ENCODE peak calls at places on chromosomes 13 and 19, in eight cellular contexts. C, U, S, T, X, I, H and L are unnamed samples.

GRCh38 chr13:44837250-44837649 is 152.0 kb downstream of the NUFIP1 start:
- DNase-seq in C (no peak), U (no peak), S (peak), T (no peak), X (no peak), I (no peak), H (peak), L (no peak)

GRCh38 chr19:4016486-4016885 is 8.9 kb downstream of the PIAS4 start:
- DNase-seq in C (no peak), U (no peak), S (no peak), T (no peak), X (no peak), I (no peak), H (no peak), L (no peak)

GRCh38 chr19:29098863-29099481 is 114.0 kb downstream of the UQCRFS1 start:
- DNase-seq in C (no peak), U (no peak), S (peak), T (peak), X (peak), I (peak), H (peak), L (no peak)

GRCh38 chr13:52344108-52344507 is 61.9 kb downstream of the THSD1 start:
- DNase-seq in C (no peak), U (no peak), S (peak), T (no peak), X (no peak), I (no peak), H (peak), L (no peak)

GRCh38 chr13:113887700-113888201 is 23.9 kb upstream of the GAS6 start:
- DNase-seq in C (no peak), U (no peak), S (peak), T (peak), X (no peak), I (no peak), H (no peak), L (no peak)

GRCh38 chr13:42153371-42153770 is 104.9 kb downstream of the DGKH start:
- DNase-seq in C (no peak), U (no peak), S (peak), T (no peak), X (no peak), I (no peak), H (no peak), L (no peak)

GRCh38 chr13:48976677-48977625 is 1.2 kb downstream of the FNDC3A start:
- DNase-seq in C (no peak), U (no peak), S (peak), T (no peak), X (no peak), I (peak), H (peak), L (no peak)

GRCh38 chr13:107767119-107767518 is 448.2 kb downstream of the LIG4 start:
- DNase-seq in C (no peak), U (no peak), S (no peak), T (no peak), X (no peak), I (no peak), H (no peak), L (no peak)

GRCh38 chr19:16334421-16334820 is 9.8 kb downstream of the KLF2 start:
- DNase-seq in C (no peak), U (no peak), S (peak), T (no peak), X (no peak), I (no peak), H (no peak), L (no peak)

GRCh38 chr13:44307844-44308243 is 65.8 kb upstream of the SERP2 start:
- DNase-seq in C (no peak), U (no peak), S (no peak), T (no peak), X (no peak), I (no peak), H (no peak), L (no peak)

GRCh38 chr19:53157601-53158000 is 1.3 kb downstream of the ZNF347 start:
- DNase-seq in C (peak), U (no peak), S (peak), T (peak), X (peak), I (no peak), H (peak), L (no peak)

GRCh38 chr19:23052349-23052748 is 49.4 kb upstream of the ZNF728 start:
- DNase-seq in C (no peak), U (no peak), S (no peak), T (no peak), X (no peak), I (no peak), H (no peak), L (no peak)

GRCh38 chr13:113584870-113585671 is 518 bp downstream of the TFDP1 start:
- DNase-seq in C (peak), U (no peak), S (peak), T (peak), X (no peak), I (peak), H (peak), L (no peak)

GRCh38 chr13:26017932-26018690 is 33.7 kb downstream of the SHISA2 start:
- DNase-seq in C (no peak), U (no peak), S (peak), T (no peak), X (no peak), I (no peak), H (no peak), L (no peak)

GRCh38 chr19:16836115-16836905 is 7.1 kb downstream of the SIN3B start:
- DNase-seq in C (no peak), U (no peak), S (peak), T (no peak), X (peak), I (no peak), H (peak), L (no peak)

GRCh38 chr13:94210826-94211225 is 268.7 kb downstream of the DCT start:
- DNase-seq in C (no peak), U (no peak), S (no peak), T (no peak), X (no peak), I (no peak), H (no peak), L (no peak)

GRCh38 chr19:1948676-1949075 is 7.7 kb downstream of the CSNK1G2 start:
- DNase-seq in C (no peak), U (no peak), S (no peak), T (no peak), X (no peak), I (no peak), H (no peak), L (no peak)
- TF ChIP-seq CTCF in C (no peak), U (no peak), S (no peak), T (no peak), X (no peak), I (no peak), H (no peak), L (no peak)

GRCh38 chr19:38143847-38144246 is 80.2 kb downstream of the DPF1 start:
- DNase-seq in C (no peak), U (no peak), S (no peak), T (no peak), X (no peak), I (no peak), H (no peak), L (no peak)
- TF ChIP-seq CTCF in C (peak), U (peak), S (peak), T (no peak), X (no peak), I (no peak), H (no peak), L (no peak)

DNA sequence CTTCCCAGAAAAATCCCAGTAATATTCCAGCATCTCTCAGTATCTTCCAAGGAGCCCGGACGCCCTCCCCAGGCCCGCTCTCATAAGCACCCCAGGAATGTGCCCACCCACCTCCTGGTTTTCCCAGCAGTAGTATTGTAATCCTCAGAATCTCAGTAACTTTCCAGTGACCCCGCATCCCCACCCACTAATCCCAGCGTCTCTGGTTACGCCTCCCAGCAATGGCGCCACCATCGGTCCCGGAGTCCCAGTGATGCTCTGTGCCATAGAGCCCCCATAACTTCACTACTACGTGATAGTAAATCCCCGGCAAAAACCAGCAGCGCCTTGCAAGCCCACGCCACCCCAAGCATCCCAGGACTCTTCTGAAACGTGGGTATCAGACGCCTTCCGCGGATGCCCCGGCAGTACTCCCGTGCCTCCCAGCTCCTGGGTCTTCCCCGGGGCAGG is 961 bp upstream of the PNPLA6 start:
- DNase-seq in C (peak), U (no peak), S (peak), T (peak), X (peak), I (no peak), H (peak), L (no peak)
- TF ChIP-seq CTCF in C (peak), U (peak), S (no peak), T (no peak), X (no peak), I (no peak), H (peak), L (peak)

GRCh38 chr19:21256722-21257121 is 72.5 kb downstream of the ZNF708 start:
- DNase-seq in C (peak), U (no peak), S (peak), T (peak), X (peak), I (no peak), H (peak), L (no peak)
- TF ChIP-seq CTCF in C (peak), U (peak), S (no peak), T (peak), X (no peak), I (no peak), H (peak), L (peak)

DNA sequence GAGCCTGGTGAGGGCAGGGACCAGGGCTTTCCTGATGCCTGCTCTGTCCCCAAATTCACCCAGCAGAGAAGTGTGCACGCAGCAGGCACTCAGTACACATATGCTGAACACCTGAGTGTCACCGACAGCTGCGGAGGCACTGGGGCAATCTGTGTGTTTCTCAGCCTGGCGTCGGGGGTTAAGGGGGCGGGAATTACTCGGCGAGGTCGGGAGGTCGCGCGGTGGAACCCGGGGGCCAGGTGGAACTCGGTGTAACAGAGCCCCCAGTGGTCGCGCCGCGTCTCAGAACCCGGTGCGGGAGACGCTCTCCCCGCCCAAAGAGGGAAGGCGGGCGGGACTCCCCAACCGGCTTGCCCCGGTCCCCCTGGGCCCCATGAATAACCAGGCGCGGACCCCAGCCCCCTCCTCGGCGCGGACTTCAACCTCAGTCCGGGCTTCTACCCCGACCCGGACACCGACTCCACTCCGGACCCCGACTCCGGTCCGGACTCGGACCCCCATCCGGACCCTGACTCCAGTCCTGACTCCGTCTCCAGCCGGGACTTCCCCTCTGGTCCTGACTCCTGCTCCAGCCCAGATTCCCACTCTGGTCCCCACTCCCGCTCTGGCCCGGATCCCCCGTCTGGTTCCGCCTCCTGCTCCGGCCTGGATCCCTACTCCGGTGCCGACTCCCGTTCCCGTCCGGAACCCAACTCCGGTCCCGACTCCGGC is at the start of gene SELENOV:
- DNase-seq in C (peak), U (no peak), S (no peak), T (peak), X (peak), I (no peak), H (no peak), L (peak)
- TF ChIP-seq CTCF in C (peak), U (no peak), S (no peak), T (no peak), X (no peak), I (no peak), H (no peak), L (peak)

GRCh38 chr13:31798189-31798588 is 58.9 kb downstream of the RXFP2 start:
- DNase-seq in C (no peak), U (no peak), S (no peak), T (no peak), X (no peak), I (no peak), H (no peak), L (no peak)

GRCh38 chr13:31793246-31793645 is 53.9 kb downstream of the RXFP2 start:
- DNase-seq in C (no peak), U (no peak), S (peak), T (no peak), X (no peak), I (no peak), H (peak), L (no peak)

GRCh38 chr13:31794452-31794851 is 55.1 kb downstream of the RXFP2 start:
- DNase-seq in C (no peak), U (no peak), S (no peak), T (no peak), X (no peak), I (peak), H (peak), L (no peak)

GRCh38 chr13:31801088-31801487 is 61.8 kb downstream of the RXFP2 start:
- DNase-seq in C (no peak), U (no peak), S (no peak), T (no peak), X (no peak), I (no peak), H (no peak), L (no peak)

GRCh38 chr13:31797154-31797775 is 57.9 kb downstream of the RXFP2 start:
- DNase-seq in C (peak), U (no peak), S (peak), T (no peak), X (no peak), I (no peak), H (peak), L (no peak)
- TF ChIP-seq CTCF in C (peak), U (peak), S (peak), T (peak), X (no peak), I (no peak), H (peak), L (peak)

GRCh38 chr19:39217094-39217493 is 13.0 kb upstream of the SYCN start:
- DNase-seq in C (no peak), U (no peak), S (no peak), T (no peak), X (no peak), I (no peak), H (no peak), L (no peak)

GRCh38 chr19:39208175-39208795 is 4.2 kb upstream of the SYCN start:
- DNase-seq in C (no peak), U (peak), S (no peak), T (no peak), X (peak), I (no peak), H (no peak), L (no peak)

GRCh38 chr19:39211731-39212376 is 7.8 kb upstream of the SYCN start:
- DNase-seq in C (no peak), U (no peak), S (no peak), T (no peak), X (no peak), I (no peak), H (no peak), L (no peak)

GRCh38 chr19:39209196-39209595 is 5.1 kb upstream of the SYCN start:
- DNase-seq in C (no peak), U (no peak), S (no peak), T (no peak), X (peak), I (no peak), H (no peak), L (no peak)

DNA sequence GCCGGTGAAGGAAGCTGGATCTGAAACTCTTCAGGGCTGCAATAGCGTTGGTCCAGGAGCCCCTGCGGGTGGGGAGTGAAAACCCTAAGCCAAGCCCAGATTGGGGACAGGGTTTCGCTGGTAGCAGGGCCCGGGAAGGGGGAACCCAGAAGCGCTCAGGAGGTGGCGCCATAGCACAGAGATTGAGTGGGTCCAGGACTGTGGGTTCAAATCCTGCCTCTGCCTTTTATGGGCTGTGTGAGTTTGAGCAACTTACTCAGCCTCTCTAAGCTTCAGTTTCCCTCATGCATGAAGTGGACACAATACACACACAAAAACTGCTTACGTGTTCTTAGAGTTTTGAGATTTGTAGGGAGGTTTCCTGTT is 8.3 kb upstream of the SYCN start:
- DNase-seq in C (no peak), U (no peak), S (peak), T (no peak), X (peak), I (no peak), H (peak), L (no peak)
- TF ChIP-seq CTCF in C (peak), U (peak), S (peak), T (no peak), X (no peak), I (no peak), H (peak), L (peak)

GRCh38 chr13:37070956-37071355 is 11.5 kb upstream of the SUPT20H start:
- DNase-seq in C (no peak), U (no peak), S (peak), T (peak), X (no peak), I (no peak), H (peak), L (no peak)
- TF ChIP-seq CTCF in C (no peak), U (no peak), S (no peak), T (no peak), X (no peak), I (no peak), H (no peak), L (no peak)

DNA sequence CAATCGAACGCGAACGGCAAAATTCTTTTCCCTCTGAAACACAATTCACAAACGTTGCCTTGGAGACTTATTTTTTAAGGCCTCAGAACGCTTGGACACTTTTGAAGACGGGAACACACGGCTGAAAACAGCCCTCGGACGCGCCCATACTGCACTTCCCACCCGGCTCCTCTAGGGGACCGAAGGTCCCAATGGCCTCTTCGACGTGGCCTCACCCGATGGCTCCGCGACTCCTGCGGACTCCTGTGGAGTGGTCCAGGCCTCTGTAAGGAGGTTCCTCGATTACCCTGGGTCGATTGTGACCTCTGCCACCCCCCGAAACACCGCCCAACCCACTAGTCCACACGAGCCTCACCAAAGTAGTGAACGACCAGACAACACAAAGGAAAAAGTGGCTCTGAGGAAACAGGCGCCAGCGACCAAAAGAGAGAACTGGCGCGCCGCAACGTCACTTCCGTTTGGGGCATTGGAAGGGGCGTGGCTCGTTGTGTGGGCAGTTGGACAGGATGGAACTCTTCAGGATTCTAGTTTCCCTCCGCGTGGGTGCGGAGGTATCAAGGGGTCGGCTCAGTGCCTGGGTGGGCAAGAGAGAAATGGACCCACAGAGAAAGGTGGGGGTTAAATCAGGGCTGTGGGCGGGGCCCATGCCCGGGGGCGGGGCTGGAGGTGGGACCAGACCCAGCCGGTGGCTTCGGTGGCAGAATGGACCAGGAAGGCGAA is at the start of gene ZNF560:
- DNase-seq in C (peak), U (peak), S (peak), T (no peak), X (no peak), I (no peak), H (peak), L (no peak)
- TF ChIP-seq CTCF in C (peak), U (no peak), S (peak), T (no peak), X (no peak), I (no peak), H (peak), L (no peak)